ENCODE peak calls at places on chromosomes 7 and 10, in six cellular contexts. L is HS-5; T is CD4-positive, CD25-positive, alpha-beta regulatory T cell; V is RCC 7860; M is GF-D8; W is activated naive CD4-positive, alpha-beta T cell treated with anti-CD3 and anti-CD28 coated beads, Interleukin-2, amount 50 U/mL, for 72 hours. J is an unnamed sample.

GRCh38 chr10:359762-360161 is 224.5 kb downstream of the ZMYND11 start:
- DNase-seq in M (no peak), T (no peak), L (no peak), V (no peak), W (no peak), J (no peak)

GRCh38 chr7:77982926-77983550 is 184.5 kb downstream of the PHTF2 start:
- DNase-seq in L (no peak), V (no peak), T (peak), M (no peak), W (no peak), J (no peak)

GRCh38 chr7:18038391-18038790 is 10.7 kb upstream of the PRPS1L1 start:
- DNase-seq in W (no peak), T (no peak), M (no peak), V (no peak), L (no peak), J (no peak)

GRCh38 chr7:103011650-103012049 is 62.9 kb downstream of the FBXL13 start:
- DNase-seq in M (no peak), T (no peak), V (no peak), W (no peak), L (no peak), J (no peak)

GRCh38 chr10:95560288-95561199 is 627 bp downstream of the SORBS1 start:
- DNase-seq in M (no peak), L (no peak), W (no peak), T (peak), V (no peak), J (peak)

GRCh38 chr10:60382946-60383681 is 6.6 kb downstream of the ANK3 start:
- DNase-seq in L (no peak), T (no peak), M (no peak), W (no peak), V (no peak), J (no peak)

GRCh38 chr7:2954433-2954853 is 89.2 kb downstream of the CARD11 start:
- DNase-seq in T (peak), V (no peak), L (no peak), M (no peak), W (peak), J (no peak)

GRCh38 chr7:54757711-54758110 is 1.3 kb downstream of the SEC61G start:
- DNase-seq in L (no peak), T (no peak), W (no peak), V (no peak), M (no peak), J (no peak)

GRCh38 chr7:50469181-50469580 is 19.0 kb upstream of the FIGNL1 start:
- DNase-seq in M (no peak), T (no peak), L (no peak), W (no peak), V (no peak), J (no peak)

GRCh38 chr10:110076559-110077318 is 69.0 kb downstream of the ADD3 start:
- DNase-seq in L (peak), M (peak), T (peak), W (no peak), V (peak), J (no peak)

GRCh38 chr10:56319386-56319785 is 41.7 kb downstream of the ZWINT start:
- DNase-seq in T (no peak), V (peak), L (peak), M (no peak), W (no peak), J (no peak)

GRCh38 chr10:99659868-99660366 is 608 bp downstream of the ENTPD7 start:
- DNase-seq in W (no peak), M (no peak), V (no peak), L (no peak), T (no peak), J (no peak)

GRCh38 chr10:17009228-17009700 is 120.3 kb downstream of the CUBN start:
- DNase-seq in T (no peak), V (peak), W (no peak), L (no peak), M (no peak), J (no peak)

GRCh38 chr7:15607541-15608210 is 45.9 kb upstream of the AGMO start:
- DNase-seq in M (no peak), W (no peak), T (no peak), L (no peak), V (no peak), J (no peak)

GRCh38 chr10:31754803-31755624 is 173.6 kb downstream of the ARHGAP12 start:
- DNase-seq in V (peak), L (no peak), T (no peak), W (no peak), M (no peak), J (no peak)

GRCh38 chr10:103617362-103618026 is 124.0 kb downstream of the NEURL1 start:
- DNase-seq in V (no peak), M (no peak), T (no peak), W (no peak), L (no peak), J (no peak)

GRCh38 chr10:28663576-28664368 is 13.5 kb upstream of the BAMBI start:
- DNase-seq in M (peak), W (no peak), L (no peak), T (peak), V (peak), J (peak)

GRCh38 chr10:44306762-44307161 is 78.1 kb downstream of the CXCL12 start:
- DNase-seq in T (peak), V (no peak), W (no peak), L (peak), M (no peak), J (no peak)

GRCh38 chr10:77195101-77195500 is 442.5 kb downstream of the KCNMA1 start:
- DNase-seq in M (no peak), V (peak), L (peak), W (no peak), T (no peak), J (no peak)

GRCh38 chr10:94439275-94439861 is 37.0 kb downstream of the TBC1D12 start:
- DNase-seq in M (no peak), T (no peak), L (no peak), V (no peak), W (no peak), J (no peak)

GRCh38 chr10:71720304-71720672 is 710 bp upstream of the C10orf105 start:
- DNase-seq in L (no peak), W (no peak), M (no peak), T (no peak), V (no peak), J (no peak)

GRCh38 chr10:76644481-76644880 is 993.1 kb downstream of the KCNMA1 start:
- DNase-seq in M (no peak), T (no peak), V (peak), L (no peak), W (no peak), J (no peak)

GRCh38 chr10:82736305-82736704 is 861.3 kb downstream of the NRG3 start:
- DNase-seq in V (no peak), L (no peak), M (no peak), T (no peak), W (no peak), J (no peak)

GRCh38 chr10:116336866-116337265 is 12.6 kb downstream of the CCDC172 start:
- DNase-seq in L (no peak), M (no peak), W (no peak), V (no peak), T (no peak), J (no peak)

GRCh38 chr7:151233111-151233701 is 923 bp downstream of the CHPF2 start:
- DNase-seq in V (peak), L (peak), W (peak), M (peak), T (peak), J (no peak)

J was measured in anterior cingulate cortex.